ENCODE peak calls at places on chromosomes 7 and 10, in seven cellular contexts. L is neuronal stem cell, G is mesendoderm, H is H9, J is H1, P is trophoblast cell, A is mesenchymal stem cell. Z is an unnamed sample.

GRCh38 chr10:98307916-98308315 is 39.9 kb upstream of the LOXL4 start:
- DNase-seq in L (no peak), G (no peak), H (no peak), J (no peak), P (no peak), A (no peak), Z (no peak)

GRCh38 chr10:30591249-30591670 is 38.3 kb downstream of the LYZL2 start:
- DNase-seq in L (peak), G (peak), H (peak), J (no peak), P (peak), A (peak), Z (peak)

GRCh38 chr7:130732980-130733865 is 784 bp downstream of the KLF14 start:
- DNase-seq in L (no peak), G (peak), H (peak), J (peak), P (peak), A (no peak), Z (peak)

GRCh38 chr7:142445019-142445686 is 187.3 kb upstream of the PRSS58 start:
- DNase-seq in L (peak), G (peak), H (peak), J (peak), P (no peak), A (no peak), Z (no peak)

GRCh38 chr10:17980796-17981195 is 29.1 kb downstream of the SLC39A12 start:
- DNase-seq in L (no peak), G (no peak), H (no peak), J (no peak), P (no peak), A (peak), Z (peak)

GRCh38 chr10:59635502-59636290 is 74.0 kb downstream of the SLC16A9 start:
- DNase-seq in L (no peak), G (no peak), H (no peak), J (no peak), P (no peak), A (no peak), Z (no peak)

GRCh38 chr10:72513910-72514309 is 112.0 kb downstream of the MICU1 start:
- DNase-seq in L (no peak), G (no peak), H (no peak), J (no peak), P (no peak), A (no peak), Z (no peak)

GRCh38 chr10:22598488-22598887 is 115.9 kb downstream of the PIP4K2A start:
- DNase-seq in L (no peak), G (no peak), H (no peak), J (no peak), P (no peak), A (peak), Z (no peak)

GRCh38 chr7:154960063-154960790 is 42.7 kb downstream of the PAXIP1 start:
- DNase-seq in L (no peak), G (peak), H (no peak), J (no peak), P (no peak), A (peak), Z (no peak)

GRCh38 chr7:157905740-157906461 is 569.1 kb downstream of the DNAJB6 start:
- DNase-seq in L (no peak), G (peak), H (peak), J (peak), P (no peak), A (no peak), Z (no peak)

GRCh38 chr7:6250364-6250833 is 22.0 kb downstream of the CYTH3 start:
- DNase-seq in L (no peak), G (no peak), H (no peak), J (no peak), P (peak), A (no peak), Z (no peak)

GRCh38 chr10:7258948-7259523 is 151.8 kb downstream of the SFMBT2 start:
- DNase-seq in L (no peak), G (no peak), H (no peak), J (no peak), P (no peak), A (peak), Z (no peak)

GRCh38 chr10:59993931-59994330 is 87.6 kb upstream of the CCDC6 start:
- DNase-seq in L (no peak), G (no peak), H (no peak), J (no peak), P (no peak), A (no peak), Z (no peak)

GRCh38 chr7:98697083-98697482 is 80.0 kb downstream of the NPTX2 start:
- DNase-seq in L (no peak), G (no peak), H (no peak), J (no peak), P (no peak), A (no peak), Z (no peak)

GRCh38 chr10:77609781-77610272 is 27.8 kb downstream of the KCNMA1 start:
- DNase-seq in L (no peak), G (no peak), H (no peak), J (no peak), P (no peak), A (peak), Z (peak)

GRCh38 chr10:119671381-119671780 is 20.2 kb downstream of the BAG3 start:
- DNase-seq in L (no peak), G (no peak), H (no peak), J (no peak), P (no peak), A (no peak), Z (no peak)

GRCh38 chr10:58994226-58995057 is 182.0 kb upstream of the PHYHIPL start:
- DNase-seq in L (no peak), G (no peak), H (no peak), J (no peak), P (no peak), A (no peak), Z (no peak)

GRCh38 chr7:157193274-157193673 is 54.5 kb downstream of the UBE3C start:
- DNase-seq in L (no peak), G (no peak), H (no peak), J (no peak), P (no peak), A (no peak), Z (no peak)

GRCh38 chr10:50992356-50992866 is 81.9 kb upstream of the PRKG1 start:
- DNase-seq in L (no peak), G (no peak), H (peak), J (peak), P (no peak), A (peak), Z (peak)

GRCh38 chr10:43250925-43251663 is 15.8 kb downstream of the RASGEF1A start:
- DNase-seq in L (no peak), G (peak), H (peak), J (no peak), P (no peak), A (no peak), Z (no peak)

GRCh38 chr10:98138031-98138430 is 3.6 kb downstream of the R3HCC1L start:
- DNase-seq in L (no peak), G (no peak), H (no peak), J (no peak), P (no peak), A (no peak), Z (no peak)

GRCh38 chr7:113307147-113307546 is 188.8 kb upstream of the SMIM30 start:
- DNase-seq in L (no peak), G (no peak), H (no peak), J (no peak), P (no peak), A (no peak), Z (no peak)

GRCh38 chr7:158247758-158248487 is 339.7 kb downstream of the PTPRN2 start:
- DNase-seq in L (no peak), G (no peak), H (peak), J (no peak), P (no peak), A (no peak), Z (no peak)

GRCh38 chr7:24401628-24402593 is 117.9 kb downstream of the NPY start:
- DNase-seq in L (no peak), G (peak), H (no peak), J (no peak), P (no peak), A (peak), Z (peak)

GRCh38 chr10:101244321-101245050 is 15.2 kb upstream of the LBX1 start:
- DNase-seq in L (no peak), G (no peak), H (no peak), J (no peak), P (no peak), A (no peak), Z (peak)

GRCh38 chr7:87267239-87267900 is 47.8 kb upstream of the TMEM243 start:
- DNase-seq in L (no peak), G (no peak), H (no peak), J (no peak), P (no peak), A (no peak), Z (no peak)

GRCh38 chr7:84043661-84044191 is 150.9 kb downstream of the SEMA3A start:
- DNase-seq in L (no peak), G (no peak), H (no peak), J (no peak), P (no peak), A (no peak), Z (no peak)

GRCh38 chr7:123148813-123149212 is 51.0 kb downstream of the SLC13A1 start:
- DNase-seq in L (no peak), G (no peak), H (no peak), J (no peak), P (no peak), A (no peak), Z (no peak)

GRCh38 chr7:10888861-10889260 is 84.8 kb upstream of the PHF14 start:
- DNase-seq in L (no peak), G (no peak), H (no peak), J (no peak), P (no peak), A (no peak), Z (no peak)

GRCh38 chr10:118721005-118721876 is 33.5 kb downstream of the CACUL1 start:
- DNase-seq in L (peak), G (peak), H (no peak), J (peak), P (peak), A (peak), Z (peak)

GRCh38 chr7:94439893-94440381 is 45.2 kb downstream of the COL1A2 start:
- DNase-seq in L (no peak), G (peak), H (no peak), J (no peak), P (peak), A (no peak), Z (peak)

GRCh38 chr7:1459512-1459892 is 232 bp upstream of the MICALL2 start:
- DNase-seq in L (peak), G (peak), H (peak), J (peak), P (peak), A (peak), Z (peak)

GRCh38 chr7:96989859-96990317 is 15.5 kb upstream of the DLX6 start:
- DNase-seq in L (no peak), G (no peak), H (no peak), J (no peak), P (no peak), A (no peak), Z (no peak)

GRCh38 chr10:43128958-43129706 is 9.1 kb upstream of the CSGALNACT2 start:
- DNase-seq in L (no peak), G (peak), H (peak), J (peak), P (no peak), A (peak), Z (peak)

GRCh38 chr7:40546616-40547501 is 412.1 kb downstream of the SUGCT start:
- DNase-seq in L (no peak), G (no peak), H (no peak), J (no peak), P (peak), A (peak), Z (peak)

GRCh38 chr7:33650828-33651227 is 254.5 kb upstream of the BMPER start:
- DNase-seq in L (no peak), G (no peak), H (no peak), J (no peak), P (no peak), A (no peak), Z (no peak)

GRCh38 chr7:95481768-95482167 is 4.0 kb upstream of the ASB4 start:
- DNase-seq in L (no peak), G (no peak), H (no peak), J (no peak), P (no peak), A (no peak), Z (no peak)

GRCh38 chr10:128873408-128873807 is 593.6 kb upstream of the MGMT start:
- DNase-seq in L (no peak), G (no peak), H (no peak), J (no peak), P (no peak), A (no peak), Z (no peak)

GRCh38 chr10:80032503-80032902 is 46.0 kb upstream of the TMEM254 start:
- DNase-seq in L (no peak), G (no peak), H (no peak), J (no peak), P (no peak), A (no peak), Z (no peak)
- H2BK5ac ChIP-seq in L (no peak), G (no peak), H (no peak), J (no peak), P (no peak), A (no peak), Z (no peak)

DNA sequence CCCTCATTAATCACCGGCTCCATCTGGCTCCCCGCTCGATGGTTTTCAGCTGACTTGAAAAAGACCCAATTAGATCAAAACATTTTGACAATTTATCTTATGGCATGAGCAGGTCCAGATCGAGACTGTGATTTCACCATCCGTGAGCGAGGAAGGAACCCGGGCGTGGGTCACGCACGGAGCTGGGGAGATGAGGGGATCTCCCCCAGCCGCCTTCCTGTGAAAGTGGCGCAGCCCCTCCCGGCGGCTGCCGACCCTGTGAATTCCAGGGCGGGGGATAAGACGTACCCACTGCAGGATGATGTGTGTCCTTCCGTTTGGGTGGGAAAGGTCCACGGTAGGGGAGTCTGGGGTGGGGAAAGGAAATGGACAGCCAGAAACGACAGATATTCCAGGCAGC is 141.7 kb downstream of the EMX2 start:
- DNase-seq in L (no peak), G (no peak), H (no peak), J (no peak), P (no peak), A (no peak), Z (no peak)
- H2BK5ac ChIP-seq in L (no peak), G (no peak), H (no peak), J (no peak), P (no peak), A (no peak), Z (no peak)

GRCh38 chr7:22400933-22401553 is 44.1 kb upstream of the RAPGEF5 start:
- DNase-seq in L (no peak), G (no peak), H (no peak), J (no peak), P (no peak), A (no peak), Z (no peak)
- H2BK5ac ChIP-seq in L (no peak), G (no peak), H (no peak), J (no peak), P (no peak), A (no peak), Z (no peak)

GRCh38 chr7:44408596-44408995 is 81.9 kb downstream of the NUDCD3 start:
- DNase-seq in L (no peak), G (peak), H (peak), J (no peak), P (no peak), A (no peak), Z (no peak)
- H2BK5ac ChIP-seq in L (no peak), G (no peak), H (no peak), J (no peak), P (no peak), A (no peak), Z (no peak)

DNA sequence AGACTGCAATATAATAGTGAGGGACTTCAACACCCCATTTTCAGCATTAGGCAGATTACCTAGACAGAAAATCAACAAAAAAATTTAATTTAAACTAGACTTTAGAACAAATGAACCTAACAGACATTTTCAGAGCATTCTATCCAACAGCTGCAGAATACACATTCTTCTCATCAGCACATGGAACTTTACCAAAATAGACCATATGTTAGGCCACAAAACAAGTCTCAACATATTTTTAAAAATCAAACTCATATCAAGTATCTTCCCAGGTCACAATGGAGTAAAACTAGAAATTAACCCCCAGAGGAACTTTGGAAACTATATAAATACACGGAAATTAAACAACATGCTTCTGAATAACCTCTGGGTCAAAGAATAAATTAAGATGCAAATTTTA is 169.6 kb downstream of the MTERF1 start:
- DNase-seq in L (no peak), G (no peak), H (no peak), J (no peak), P (no peak), A (no peak), Z (no peak)
- H2BK5ac ChIP-seq in L (no peak), G (no peak), H (no peak), J (no peak), P (no peak), A (no peak), Z (no peak)

GRCh38 chr7:77246031-77246430 is 46.4 kb upstream of the FGL2 start:
- DNase-seq in L (no peak), G (no peak), H (no peak), J (no peak), P (no peak), A (peak), Z (no peak)
- H2BK5ac ChIP-seq in L (no peak), G (no peak), H (no peak), J (no peak), P (no peak), A (no peak), Z (peak)

GRCh38 chr7:79564123-79564522 is 110.7 kb upstream of the MAGI2 start:
- DNase-seq in L (no peak), G (no peak), H (no peak), J (no peak), P (no peak), A (no peak), Z (no peak)
- H2BK5ac ChIP-seq in L (no peak), G (no peak), H (no peak), J (no peak), P (no peak), A (no peak), Z (no peak)

DNA sequence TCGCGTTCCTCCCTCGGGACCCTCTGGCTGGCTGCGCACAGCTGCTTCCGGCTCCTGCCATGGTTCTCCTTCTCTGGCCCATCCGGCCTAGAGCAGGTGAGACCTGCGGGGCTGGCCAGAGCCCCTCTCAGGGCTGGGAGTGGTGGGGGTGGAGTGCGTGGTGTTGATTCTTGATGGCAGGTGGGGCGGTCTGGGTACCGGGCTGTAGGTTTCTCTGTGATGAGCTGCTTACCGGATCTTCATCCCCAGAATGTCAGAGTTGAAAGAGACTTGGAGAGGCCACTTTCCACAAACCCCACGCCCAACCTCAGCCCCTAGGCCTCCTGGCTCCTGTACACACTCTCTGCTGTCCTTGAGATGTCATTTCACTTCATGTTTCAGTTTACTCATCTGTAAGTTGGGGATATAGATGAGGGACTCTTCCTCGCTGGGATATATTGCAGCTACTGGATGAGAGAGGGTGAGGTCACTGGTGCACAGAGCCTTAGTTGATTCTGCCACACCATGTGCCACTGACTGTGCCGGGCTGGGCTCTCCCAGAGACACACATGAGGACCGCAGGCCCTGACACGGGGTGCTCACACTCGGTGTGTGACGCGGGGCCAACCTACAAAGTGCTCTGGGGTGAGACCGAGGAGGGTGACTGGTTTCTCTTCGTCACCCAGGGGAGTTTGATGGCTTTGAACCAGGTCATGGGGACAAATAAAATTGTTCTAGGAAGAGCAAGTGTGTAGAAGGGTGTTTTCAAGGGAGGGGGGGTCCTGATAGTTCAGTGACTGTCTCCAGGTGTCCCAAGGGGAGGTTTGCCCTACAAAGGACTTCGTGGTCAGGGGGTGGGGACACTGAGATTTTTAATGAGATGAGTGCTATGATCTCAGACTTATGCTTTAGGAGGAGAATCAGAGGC is 29.5 kb downstream of the ZNF775 start:
- DNase-seq in L (no peak), G (no peak), H (no peak), J (no peak), P (no peak), A (no peak), Z (no peak)
- H2BK5ac ChIP-seq in L (no peak), G (no peak), H (no peak), J (no peak), P (no peak), A (no peak), Z (no peak)

GRCh38 chr7:43626695-43627094 is 43.8 kb downstream of the STK17A start:
- DNase-seq in L (no peak), G (no peak), H (no peak), J (no peak), P (no peak), A (no peak), Z (no peak)

GRCh38 chr7:43630466-43630865 is 47.6 kb downstream of the STK17A start:
- DNase-seq in L (no peak), G (no peak), H (no peak), J (no peak), P (no peak), A (no peak), Z (no peak)

GRCh38 chr7:43629857-43630256 is 46.9 kb downstream of the STK17A start:
- DNase-seq in L (no peak), G (no peak), H (no peak), J (no peak), P (no peak), A (no peak), Z (no peak)

GRCh38 chr7:43625977-43626376 is 43.1 kb downstream of the STK17A start:
- DNase-seq in L (no peak), G (no peak), H (no peak), J (no peak), P (no peak), A (no peak), Z (no peak)

GRCh38 chr7:43628431-43628830 is 45.5 kb downstream of the STK17A start:
- DNase-seq in L (no peak), G (no peak), H (no peak), J (no peak), P (no peak), A (no peak), Z (no peak)
- H2BK5ac ChIP-seq in L (no peak), G (no peak), H (no peak), J (no peak), P (no peak), A (no peak), Z (no peak)

GRCh38 chr7:25711940-25712339 is 440.1 kb upstream of the NFE2L3 start:
- DNase-seq in L (no peak), G (no peak), H (no peak), J (no peak), P (no peak), A (no peak), Z (no peak)
- H2BK5ac ChIP-seq in L (no peak), G (no peak), H (no peak), J (no peak), P (no peak), A (no peak), Z (no peak)